ENCODE peak calls at places on chromosomes 7 and 10, in seven cellular contexts. One of them, this sample, is unnamed.

GRCh38 chr10:60185426-60185825 is 204.2 kb downstream of the ANK3 start:
- DNase-seq in H1: no peak
- DNase-seq in IMR-90: no peak
- DNase-seq in trophoblast cell: peak
- DNase-seq in mesenchymal stem cell: no peak
- DNase-seq in H9: no peak
- DNase-seq in neuronal stem cell: no peak
- DNase-seq in this sample: peak

GRCh38 chr7:4274286-4274685 is 407.8 kb upstream of the FOXK1 start:
- DNase-seq in trophoblast cell: no peak
- DNase-seq in mesenchymal stem cell: no peak
- DNase-seq in H1: peak
- DNase-seq in IMR-90: no peak
- DNase-seq in H9: no peak
- DNase-seq in neuronal stem cell: no peak
- DNase-seq in this sample: no peak

GRCh38 chr7:112449353-112449752 is 907 bp upstream of the IFRD1 start:
- DNase-seq in H9: no peak
- DNase-seq in IMR-90: peak
- DNase-seq in H1: no peak
- DNase-seq in neuronal stem cell: no peak
- DNase-seq in trophoblast cell: peak
- DNase-seq in mesenchymal stem cell: no peak
- DNase-seq in this sample: no peak

GRCh38 chr10:124007773-124008145 is 85.6 kb downstream of the CHST15 start:
- DNase-seq in trophoblast cell: no peak
- DNase-seq in H9: no peak
- DNase-seq in neuronal stem cell: no peak
- DNase-seq in mesenchymal stem cell: no peak
- DNase-seq in H1: no peak
- DNase-seq in IMR-90: no peak
- DNase-seq in this sample: no peak

GRCh38 chr10:28947209-28947608 is 269.9 kb downstream of the BAMBI start:
- DNase-seq in H1: no peak
- DNase-seq in neuronal stem cell: no peak
- DNase-seq in mesenchymal stem cell: no peak
- DNase-seq in trophoblast cell: peak
- DNase-seq in IMR-90: peak
- DNase-seq in H9: no peak
- DNase-seq in this sample: no peak

GRCh38 chr10:27372095-27372494 is 131.5 kb upstream of the ACBD5 start:
- DNase-seq in H1: no peak
- DNase-seq in IMR-90: no peak
- DNase-seq in trophoblast cell: no peak
- DNase-seq in H9: no peak
- DNase-seq in neuronal stem cell: no peak
- DNase-seq in mesenchymal stem cell: no peak
- DNase-seq in this sample: no peak

GRCh38 chr10:89829887-89830269 is 128.5 kb downstream of the KIF20B start:
- DNase-seq in IMR-90: no peak
- DNase-seq in H1: no peak
- DNase-seq in H9: no peak
- DNase-seq in mesenchymal stem cell: no peak
- DNase-seq in neuronal stem cell: no peak
- DNase-seq in trophoblast cell: no peak
- DNase-seq in this sample: no peak

GRCh38 chr10:58440484-58440883 is 55.3 kb downstream of the TFAM start:
- DNase-seq in mesenchymal stem cell: no peak
- DNase-seq in H9: no peak
- DNase-seq in H1: no peak
- DNase-seq in neuronal stem cell: no peak
- DNase-seq in IMR-90: no peak
- DNase-seq in trophoblast cell: no peak
- DNase-seq in this sample: no peak

GRCh38 chr10:126500866-126501265 is 112.6 kb upstream of the ADAM12 start:
- DNase-seq in H1: no peak
- DNase-seq in trophoblast cell: peak
- DNase-seq in H9: no peak
- DNase-seq in mesenchymal stem cell: peak
- DNase-seq in neuronal stem cell: no peak
- DNase-seq in IMR-90: peak
- DNase-seq in this sample: no peak

GRCh38 chr10:115975031-115975430 is 298.0 kb downstream of the GFRA1 start:
- DNase-seq in H9: no peak
- DNase-seq in trophoblast cell: no peak
- DNase-seq in H1: no peak
- DNase-seq in mesenchymal stem cell: no peak
- DNase-seq in neuronal stem cell: no peak
- DNase-seq in IMR-90: no peak
- DNase-seq in this sample: no peak
- H3K23ac ChIP-seq in H9: no peak
- H3K23ac ChIP-seq in trophoblast cell: no peak
- H3K23ac ChIP-seq in H1: no peak
- H3K23ac ChIP-seq in mesenchymal stem cell: no peak
- H3K23ac ChIP-seq in neuronal stem cell: no peak
- H3K23ac ChIP-seq in IMR-90: no peak
- H3K23ac ChIP-seq in this sample: no peak

GRCh38 chr7:29078286-29078685 is 68.1 kb downstream of the CPVL start:
- DNase-seq in mesenchymal stem cell: no peak
- DNase-seq in neuronal stem cell: no peak
- DNase-seq in H9: no peak
- DNase-seq in IMR-90: no peak
- DNase-seq in H1: no peak
- DNase-seq in trophoblast cell: no peak
- DNase-seq in this sample: no peak
- H3K23ac ChIP-seq in mesenchymal stem cell: no peak
- H3K23ac ChIP-seq in neuronal stem cell: no peak
- H3K23ac ChIP-seq in H9: no peak
- H3K23ac ChIP-seq in IMR-90: no peak
- H3K23ac ChIP-seq in H1: no peak
- H3K23ac ChIP-seq in trophoblast cell: no peak
- H3K23ac ChIP-seq in this sample: no peak

DNA sequence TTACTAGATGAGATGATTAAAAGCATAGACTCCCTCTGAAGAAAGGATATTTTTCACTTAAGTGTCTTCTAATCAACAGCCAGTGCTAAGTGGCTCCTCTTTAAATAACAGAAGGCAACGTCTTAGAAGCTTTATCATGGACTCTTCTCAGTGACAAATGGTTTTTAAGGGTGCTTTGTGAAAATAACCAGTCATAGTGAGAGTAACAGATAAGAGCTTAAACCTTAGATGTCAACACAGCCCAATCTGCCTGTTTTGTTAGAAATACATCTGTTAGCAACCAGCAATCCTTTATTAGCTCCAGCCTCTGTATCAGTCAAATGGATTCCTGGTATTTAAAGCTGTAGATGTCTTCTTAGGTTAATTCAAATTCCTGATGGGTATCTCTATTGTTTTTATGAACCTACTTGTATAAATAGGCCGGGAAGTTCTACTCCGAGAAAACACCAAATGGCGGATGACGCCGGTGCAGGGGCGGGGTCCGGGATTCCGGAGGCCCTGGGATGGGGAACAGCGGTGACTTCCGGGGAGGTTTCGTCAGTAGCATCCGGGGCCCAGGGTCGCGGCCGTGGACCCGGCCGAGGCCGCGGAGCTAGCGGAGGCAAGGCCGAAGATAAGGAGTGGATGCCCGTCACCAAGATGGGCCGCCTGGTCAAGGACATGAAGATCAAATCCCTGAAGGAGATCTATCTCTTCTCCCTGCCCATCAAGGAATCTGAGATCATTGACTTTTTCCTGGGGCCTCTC is 285.3 kb downstream of the GPR37 start:
- DNase-seq in neuronal stem cell: no peak
- DNase-seq in IMR-90: no peak
- DNase-seq in mesenchymal stem cell: no peak
- DNase-seq in trophoblast cell: no peak
- DNase-seq in H9: no peak
- DNase-seq in H1: no peak
- DNase-seq in this sample: peak
- H3K23ac ChIP-seq in neuronal stem cell: no peak
- H3K23ac ChIP-seq in IMR-90: no peak
- H3K23ac ChIP-seq in mesenchymal stem cell: no peak
- H3K23ac ChIP-seq in trophoblast cell: no peak
- H3K23ac ChIP-seq in H9: no peak
- H3K23ac ChIP-seq in H1: no peak
- H3K23ac ChIP-seq in this sample: no peak

GRCh38 chr10:77921395-77921794 is 5.2 kb downstream of the DLG5 start:
- DNase-seq in mesenchymal stem cell: no peak
- DNase-seq in IMR-90: no peak
- DNase-seq in H9: no peak
- DNase-seq in neuronal stem cell: no peak
- DNase-seq in H1: no peak
- DNase-seq in trophoblast cell: no peak
- DNase-seq in this sample: no peak
- H3K23ac ChIP-seq in mesenchymal stem cell: no peak
- H3K23ac ChIP-seq in IMR-90: peak
- H3K23ac ChIP-seq in H9: no peak
- H3K23ac ChIP-seq in neuronal stem cell: no peak
- H3K23ac ChIP-seq in H1: no peak
- H3K23ac ChIP-seq in trophoblast cell: peak
- H3K23ac ChIP-seq in this sample: no peak

GRCh38 chr7:123627859-123628258 is 26.2 kb downstream of the ASB15 start:
- DNase-seq in H9: no peak
- DNase-seq in mesenchymal stem cell: no peak
- DNase-seq in H1: no peak
- DNase-seq in IMR-90: no peak
- DNase-seq in trophoblast cell: no peak
- DNase-seq in neuronal stem cell: no peak
- DNase-seq in this sample: no peak
- H3K23ac ChIP-seq in H9: no peak
- H3K23ac ChIP-seq in mesenchymal stem cell: no peak
- H3K23ac ChIP-seq in H1: no peak
- H3K23ac ChIP-seq in IMR-90: no peak
- H3K23ac ChIP-seq in trophoblast cell: no peak
- H3K23ac ChIP-seq in neuronal stem cell: no peak
- H3K23ac ChIP-seq in this sample: no peak

DNA sequence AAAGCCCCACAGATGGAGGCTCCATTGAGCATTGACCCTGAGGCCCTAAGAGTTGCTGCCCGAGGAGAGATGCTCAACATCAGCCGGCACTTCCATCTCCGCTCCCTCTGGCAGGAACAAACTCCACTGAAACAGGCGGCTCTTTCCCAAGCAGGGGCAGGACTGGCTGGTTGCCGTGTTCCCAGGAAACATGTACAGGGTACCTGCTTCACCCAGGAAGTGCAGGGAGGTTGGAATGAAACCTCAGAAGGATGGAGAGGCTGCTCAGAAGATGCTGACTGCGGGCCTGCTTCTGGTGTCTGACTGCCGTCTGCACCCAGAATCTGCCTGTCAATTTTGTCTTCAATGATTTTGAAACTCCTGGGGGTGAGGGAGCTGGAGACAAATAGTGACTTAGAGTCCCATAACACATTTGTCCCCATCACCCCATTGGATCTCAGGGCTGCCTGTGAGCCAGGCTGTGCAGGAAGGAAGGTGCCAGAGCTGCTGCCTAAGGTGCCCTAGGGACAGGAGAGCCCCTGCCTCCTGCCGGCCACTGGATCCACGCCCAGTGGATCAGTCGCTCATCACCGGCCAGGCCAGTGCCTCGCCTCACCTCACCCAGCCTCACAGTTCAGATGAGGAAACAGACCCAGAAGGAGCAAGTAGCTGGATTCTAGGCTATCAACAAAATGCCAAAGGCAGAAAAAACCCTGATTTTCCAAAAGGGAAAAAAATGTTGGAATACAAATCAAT is 237.3 kb downstream of the PTPRN2 start:
- DNase-seq in neuronal stem cell: no peak
- DNase-seq in IMR-90: no peak
- DNase-seq in H9: peak
- DNase-seq in mesenchymal stem cell: no peak
- DNase-seq in H1: no peak
- DNase-seq in trophoblast cell: no peak
- DNase-seq in this sample: no peak
- H3K23ac ChIP-seq in neuronal stem cell: no peak
- H3K23ac ChIP-seq in IMR-90: no peak
- H3K23ac ChIP-seq in H9: no peak
- H3K23ac ChIP-seq in mesenchymal stem cell: no peak
- H3K23ac ChIP-seq in H1: no peak
- H3K23ac ChIP-seq in trophoblast cell: no peak
- H3K23ac ChIP-seq in this sample: no peak

GRCh38 chr10:43308986-43309385 is 42.1 kb upstream of the RASGEF1A start:
- DNase-seq in IMR-90: no peak
- DNase-seq in H9: no peak
- DNase-seq in trophoblast cell: no peak
- DNase-seq in neuronal stem cell: no peak
- DNase-seq in mesenchymal stem cell: no peak
- DNase-seq in H1: no peak
- DNase-seq in this sample: no peak
- H3K23ac ChIP-seq in IMR-90: no peak
- H3K23ac ChIP-seq in H9: no peak
- H3K23ac ChIP-seq in trophoblast cell: no peak
- H3K23ac ChIP-seq in neuronal stem cell: no peak
- H3K23ac ChIP-seq in mesenchymal stem cell: no peak
- H3K23ac ChIP-seq in H1: no peak
- H3K23ac ChIP-seq in this sample: no peak

DNA sequence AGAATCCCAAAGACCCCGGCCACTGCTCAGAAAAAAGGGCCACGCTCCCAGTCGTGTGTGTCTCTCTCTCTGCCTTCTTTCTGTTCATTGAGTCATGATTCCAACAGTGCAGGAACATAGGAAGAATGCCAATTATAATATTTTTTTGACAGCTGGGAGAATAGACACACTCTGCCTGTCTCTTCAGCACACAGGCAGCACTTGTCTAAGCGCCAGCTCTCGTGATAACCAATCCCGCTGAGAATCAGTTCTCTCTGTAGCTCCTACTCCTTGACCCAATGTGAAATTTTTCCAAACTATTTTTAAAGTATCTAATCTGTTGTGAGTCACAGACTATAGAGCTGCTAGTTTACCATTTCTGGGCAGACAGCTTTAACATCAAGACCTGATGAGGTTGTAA is 145.7 kb upstream of the RHEB start:
- DNase-seq in H1: no peak
- DNase-seq in IMR-90: peak
- DNase-seq in trophoblast cell: peak
- DNase-seq in mesenchymal stem cell: peak
- DNase-seq in neuronal stem cell: no peak
- DNase-seq in H9: no peak
- DNase-seq in this sample: no peak
- H3K23ac ChIP-seq in H1: no peak
- H3K23ac ChIP-seq in IMR-90: no peak
- H3K23ac ChIP-seq in trophoblast cell: no peak
- H3K23ac ChIP-seq in mesenchymal stem cell: no peak
- H3K23ac ChIP-seq in neuronal stem cell: no peak
- H3K23ac ChIP-seq in H9: no peak
- H3K23ac ChIP-seq in this sample: no peak

DNA sequence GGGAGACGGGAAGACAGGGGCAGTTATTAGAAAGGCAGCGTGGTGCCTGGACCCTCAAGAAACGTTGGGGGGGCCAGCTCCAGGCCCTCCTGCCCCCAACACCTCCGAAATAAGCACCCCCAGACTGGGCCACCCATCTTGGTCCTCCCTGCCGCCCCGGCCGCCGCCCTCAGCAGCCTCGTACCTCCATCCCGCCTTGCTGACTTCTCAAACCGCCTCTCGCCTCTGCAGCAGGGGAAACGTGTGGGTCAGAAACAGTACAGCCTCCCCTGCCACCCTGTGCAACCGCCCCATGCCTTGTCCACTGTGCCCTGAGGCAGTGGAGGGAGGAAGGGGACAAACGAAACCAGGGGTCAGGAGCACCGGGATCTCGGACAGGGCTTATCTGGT is 7.2 kb downstream of the GIGYF1 start:
- DNase-seq in trophoblast cell: no peak
- DNase-seq in H1: no peak
- DNase-seq in IMR-90: no peak
- DNase-seq in mesenchymal stem cell: no peak
- DNase-seq in neuronal stem cell: no peak
- DNase-seq in H9: no peak
- DNase-seq in this sample: no peak
- H3K23ac ChIP-seq in trophoblast cell: no peak
- H3K23ac ChIP-seq in H1: no peak
- H3K23ac ChIP-seq in IMR-90: no peak
- H3K23ac ChIP-seq in mesenchymal stem cell: no peak
- H3K23ac ChIP-seq in neuronal stem cell: peak
- H3K23ac ChIP-seq in H9: no peak
- H3K23ac ChIP-seq in this sample: no peak

This sample was measured in mesendoderm.